ENCODE peak calls at places on chromosomes 6 and 20, in six cellular contexts. O is NCI-H774; J is astrocyte of the cerebellum; I is CD4-positive, CD25-positive, alpha-beta regulatory T cell; V is NCI-H524 treated with DMSO at 0.1 percent for 48 hours; R is substantia nigra. B is an unnamed sample.

GRCh38 chr20:34541264-34541901 is 17.1 kb upstream of the MAP1LC3A start:
- DNase-seq in O (no peak), J (no peak), I (no peak), V (no peak), R (no peak), B (no peak)

GRCh38 chr6:159052720-159053119 is 7.9 kb upstream of the TAGAP start:
- DNase-seq in O (no peak), J (no peak), I (no peak), V (no peak), R (no peak), B (no peak)

GRCh38 chr20:37725165-37725564 is 31.3 kb downstream of the CTNNBL1 start:
- DNase-seq in O (no peak), J (no peak), I (no peak), V (no peak), R (no peak), B (no peak)

GRCh38 chr20:226958-227357 is at the start of gene DEFB129:
- DNase-seq in O (no peak), J (no peak), I (no peak), V (no peak), R (no peak), B (no peak)

GRCh38 chr6:139422105-139423036 is 47.9 kb upstream of the CITED2 start:
- DNase-seq in O (no peak), J (no peak), I (no peak), V (no peak), R (no peak), B (peak)

GRCh38 chr6:113291751-113292445 is 565.2 kb upstream of the MARCKS start:
- DNase-seq in O (no peak), J (peak), I (no peak), V (no peak), R (peak), B (no peak)

GRCh38 chr20:47493175-47493953 is 8.3 kb upstream of the NCOA3 start:
- DNase-seq in O (peak), J (peak), I (peak), V (no peak), R (peak), B (peak)

GRCh38 chr6:63858691-63859090 is 223.1 kb downstream of the PHF3 start:
- DNase-seq in O (no peak), J (no peak), I (no peak), V (no peak), R (no peak), B (no peak)

GRCh38 chr20:8432435-8433148 is 300.5 kb downstream of the PLCB1 start:
- DNase-seq in O (no peak), J (no peak), I (no peak), V (no peak), R (no peak), B (no peak)

GRCh38 chr20:47612670-47613069 is 111.0 kb downstream of the NCOA3 start:
- DNase-seq in O (no peak), J (no peak), I (no peak), V (no peak), R (no peak), B (no peak)

GRCh38 chr6:16265351-16266341 is 27.3 kb downstream of the GMPR start:
- DNase-seq in O (no peak), J (no peak), I (no peak), V (no peak), R (no peak), B (no peak)

GRCh38 chr6:159577564-159577963 is 115.5 kb downstream of the SOD2 start:
- DNase-seq in O (no peak), J (peak), I (no peak), V (no peak), R (no peak), B (no peak)

GRCh38 chr6:81553246-81553645 is 199.2 kb downstream of the TENT5A start:
- DNase-seq in O (no peak), J (no peak), I (no peak), V (no peak), R (no peak), B (no peak)

GRCh38 chr6:52115891-52116604 is 28.6 kb upstream of the PKHD1 start:
- DNase-seq in O (no peak), J (no peak), I (no peak), V (no peak), R (no peak), B (no peak)

GRCh38 chr6:42041131-42042055 is 8.9 kb upstream of the TAF8 start:
- DNase-seq in O (no peak), J (no peak), I (no peak), V (no peak), R (no peak), B (no peak)

GRCh38 chr6:113595921-113596376 is 261.2 kb upstream of the MARCKS start:
- DNase-seq in O (no peak), J (peak), I (no peak), V (no peak), R (no peak), B (no peak)

GRCh38 chr6:1264619-1265445 is 47.1 kb upstream of the FOXQ1 start:
- DNase-seq in O (no peak), J (no peak), I (no peak), V (no peak), R (no peak), B (no peak)

GRCh38 chr20:10565922-10566897 is 107.6 kb downstream of the JAG1 start:
- DNase-seq in O (no peak), J (no peak), I (no peak), V (no peak), R (no peak), B (no peak)

GRCh38 chr6:104301921-104302320 is 557.8 kb downstream of the HACE1 start:
- DNase-seq in O (no peak), J (no peak), I (no peak), V (no peak), R (no peak), B (no peak)

GRCh38 chr6:82248233-82248735 is 740 bp upstream of the IBTK start:
- DNase-seq in O (no peak), J (no peak), I (no peak), V (peak), R (peak), B (no peak)

GRCh38 chr20:4793183-4793582 is 71.5 kb downstream of the PRND start:
- DNase-seq in O (no peak), J (no peak), I (no peak), V (no peak), R (no peak), B (no peak)

GRCh38 chr20:32465092-32465900 is 107.2 kb downstream of the ASXL1 start:
- DNase-seq in O (no peak), J (no peak), I (no peak), V (no peak), R (no peak), B (no peak)

GRCh38 chr20:29319725-29320124 is 1937.7 kb upstream of the DEFB115 start:
- DNase-seq in O (no peak), J (no peak), I (no peak), V (no peak), R (no peak), B (no peak)

GRCh38 chr20:46400828-46401477 is 5.5 kb downstream of the ELMO2 start:
- DNase-seq in O (no peak), J (no peak), I (peak), V (no peak), R (no peak), B (peak)

GRCh38 chr6:166764473-166765233 is 137.6 kb upstream of the RPS6KA2 start:
- DNase-seq in O (no peak), J (no peak), I (no peak), V (no peak), R (no peak), B (no peak)

B was measured in RPMI8226.